ENCODE peak calls at places on chromosome 16, in four cellular contexts. R is A172; C is stimulated activated CD4-positive, alpha-beta T cell treated with anti-CD3 and anti-CD28 coated beads, TNF-alpha, amount 100 ng/mL, for 4 hours; K is G401. F is an unnamed sample.

GRCh38 chr16:60204221-60204620 is 1470.1 kb upstream of the GOT2 start:
- DNase-seq in C (no peak), R (no peak), K (no peak), F (no peak)

GRCh38 chr16:27515874-27516353 is 33.8 kb downstream of the GTF3C1 start:
- DNase-seq in K (no peak), C (no peak), R (peak), F (no peak)

GRCh38 chr16:67277294-67277998 is 1.9 kb upstream of the PLEKHG4 start:
- DNase-seq in R (peak), C (no peak), K (no peak), F (no peak)

GRCh38 chr16:19755268-19755667 is 37.2 kb downstream of the IQCK start:
- DNase-seq in K (no peak), C (no peak), R (no peak), F (no peak)

GRCh38 chr16:68737046-68737729 is at the start of gene CDH1:
- DNase-seq in C (peak), R (no peak), K (no peak), F (no peak)

GRCh38 chr16:9033125-9033830 is 58.2 kb upstream of the HAPSTR1 start:
- DNase-seq in C (no peak), R (peak), K (peak), F (no peak)

GRCh38 chr16:88963583-88963982 is 13.4 kb downstream of the CBFA2T3 start:
- DNase-seq in C (no peak), K (no peak), R (peak), F (no peak)

GRCh38 chr16:3173892-3174617 is 13.9 kb upstream of the OR1F1 start:
- DNase-seq in C (no peak), R (peak), K (no peak), F (no peak)

GRCh38 chr16:87652799-87653198 is 50.5 kb downstream of the JPH3 start:
- DNase-seq in K (no peak), R (no peak), C (no peak), F (no peak)

GRCh38 chr16:67246081-67246944 is 968 bp downstream of the FHOD1 start:
- DNase-seq in R (peak), K (peak), C (no peak), F (peak)

GRCh38 chr16:28326881-28327610 is 34.7 kb downstream of the SBK1 start:
- DNase-seq in R (peak), K (peak), C (peak), F (peak)

GRCh38 chr16:79571065-79571697 is 29.4 kb downstream of the MAF start:
- DNase-seq in C (no peak), K (no peak), R (no peak), F (no peak)

GRCh38 chr16:29784901-29785500 is 5.5 kb upstream of the KIF22 start:
- DNase-seq in R (no peak), K (peak), C (peak), F (peak)

GRCh38 chr16:11058820-11059219 is 114.5 kb downstream of the CLEC16A start:
- DNase-seq in C (no peak), R (no peak), K (no peak), F (no peak)

GRCh38 chr16:87581867-87582220 is 20.5 kb upstream of the JPH3 start:
- DNase-seq in C (no peak), K (peak), R (peak), F (no peak)

GRCh38 chr16:75218256-75219076 is at the start of gene CTRB1:
- DNase-seq in K (no peak), R (no peak), C (no peak), F (no peak)

GRCh38 chr16:61432421-61432820 is 603.8 kb downstream of the CDH8 start:
- DNase-seq in R (peak), C (no peak), K (no peak), F (no peak)

GRCh38 chr16:67258160-67258835 is 9.5 kb downstream of the SLC9A5 start:
- DNase-seq in K (no peak), R (no peak), C (no peak), F (no peak)

GRCh38 chr16:24670623-24671454 is 58.6 kb upstream of the TNRC6A start:
- DNase-seq in C (no peak), K (peak), R (peak), F (no peak)

GRCh38 chr16:2439598-2439997 is 10.4 kb downstream of the CCNF start:
- DNase-seq in C (no peak), R (no peak), K (no peak), F (no peak)

GRCh38 chr16:54929090-54930033 is 1.3 kb upstream of the IRX5 start:
- DNase-seq in R (peak), C (peak), K (peak), F (peak)

GRCh38 chr16:69404275-69404805 is 18.5 kb upstream of the TERF2 start:
- DNase-seq in C (no peak), K (no peak), R (peak), F (no peak)

GRCh38 chr16:30858829-30859423 is 35.0 kb downstream of the BCL7C start:
- DNase-seq in R (peak), C (no peak), K (no peak), F (no peak)

GRCh38 chr16:66740533-66740932 is 10.9 kb downstream of the DYNC1LI2 start:
- DNase-seq in R (peak), K (peak), C (no peak), F (no peak)

GRCh38 chr16:52501746-52502145 is 45.2 kb downstream of the TOX3 start:
- DNase-seq in C (no peak), K (no peak), R (no peak), F (no peak)

F was measured in T-helper 17 cell.